ENCODE peak calls at places on chromosome 5, in ten cellular contexts. One of them, this sample, is unnamed.

GRCh38 chr5:115686692-115687054 is 60.8 kb upstream of the TMED7 start:
- DNase-seq in fibroblast of pulmonary artery: no peak
- DNase-seq in IMR-90: peak
- DNase-seq in GM23338: no peak
- DNase-seq in cardiac fibroblast: no peak
- DNase-seq in dorsolateral prefrontal cortex: no peak
- DNase-seq in body of pancreas: no peak
- DNase-seq in CD8-positive, alpha-beta T cell: no peak
- DNase-seq in cardiac muscle cell: no peak
- DNase-seq in neural progenitor cell: no peak
- DNase-seq in this sample: no peak

GRCh38 chr5:172616730-172617129 is 24.3 kb upstream of the NEURL1B start:
- DNase-seq in fibroblast of pulmonary artery: peak
- DNase-seq in IMR-90: peak
- DNase-seq in GM23338: peak
- DNase-seq in cardiac fibroblast: peak
- DNase-seq in dorsolateral prefrontal cortex: no peak
- DNase-seq in body of pancreas: peak
- DNase-seq in CD8-positive, alpha-beta T cell: no peak
- DNase-seq in cardiac muscle cell: no peak
- DNase-seq in neural progenitor cell: no peak
- DNase-seq in this sample: no peak

GRCh38 chr5:154405078-154405792 is 40.6 kb upstream of the SAP30L start:
- DNase-seq in fibroblast of pulmonary artery: peak
- DNase-seq in IMR-90: peak
- DNase-seq in GM23338: peak
- DNase-seq in cardiac fibroblast: peak
- DNase-seq in dorsolateral prefrontal cortex: peak
- DNase-seq in body of pancreas: peak
- DNase-seq in CD8-positive, alpha-beta T cell: peak
- DNase-seq in cardiac muscle cell: peak
- DNase-seq in neural progenitor cell: peak
- DNase-seq in this sample: peak

GRCh38 chr5:116492776-116493175 is 81.8 kb downstream of the SEMA6A start:
- DNase-seq in fibroblast of pulmonary artery: no peak
- DNase-seq in IMR-90: no peak
- DNase-seq in GM23338: no peak
- DNase-seq in cardiac fibroblast: peak
- DNase-seq in dorsolateral prefrontal cortex: no peak
- DNase-seq in body of pancreas: no peak
- DNase-seq in CD8-positive, alpha-beta T cell: no peak
- DNase-seq in cardiac muscle cell: peak
- DNase-seq in neural progenitor cell: no peak
- DNase-seq in this sample: no peak

GRCh38 chr5:71658916-71659661 is 60.0 kb upstream of the CARTPT start:
- DNase-seq in fibroblast of pulmonary artery: peak
- DNase-seq in IMR-90: no peak
- DNase-seq in GM23338: peak
- DNase-seq in cardiac fibroblast: peak
- DNase-seq in dorsolateral prefrontal cortex: no peak
- DNase-seq in body of pancreas: no peak
- DNase-seq in CD8-positive, alpha-beta T cell: no peak
- DNase-seq in cardiac muscle cell: no peak
- DNase-seq in neural progenitor cell: no peak
- DNase-seq in this sample: no peak

GRCh38 chr5:62082370-62082778 is 223.6 kb upstream of the KIF2A start:
- DNase-seq in fibroblast of pulmonary artery: no peak
- DNase-seq in IMR-90: peak
- DNase-seq in GM23338: no peak
- DNase-seq in cardiac fibroblast: no peak
- DNase-seq in dorsolateral prefrontal cortex: no peak
- DNase-seq in body of pancreas: no peak
- DNase-seq in CD8-positive, alpha-beta T cell: no peak
- DNase-seq in cardiac muscle cell: no peak
- DNase-seq in neural progenitor cell: no peak
- DNase-seq in this sample: no peak

GRCh38 chr5:124660229-124661093 is 86.0 kb downstream of the ZNF608 start:
- DNase-seq in fibroblast of pulmonary artery: peak
- DNase-seq in IMR-90: no peak
- DNase-seq in GM23338: peak
- DNase-seq in cardiac fibroblast: peak
- DNase-seq in dorsolateral prefrontal cortex: no peak
- DNase-seq in body of pancreas: peak
- DNase-seq in CD8-positive, alpha-beta T cell: no peak
- DNase-seq in cardiac muscle cell: no peak
- DNase-seq in neural progenitor cell: peak
- DNase-seq in this sample: no peak

GRCh38 chr5:87116821-87117512 is 150.7 kb upstream of the RASA1 start:
- DNase-seq in fibroblast of pulmonary artery: no peak
- DNase-seq in IMR-90: peak
- DNase-seq in GM23338: no peak
- DNase-seq in cardiac fibroblast: no peak
- DNase-seq in dorsolateral prefrontal cortex: no peak
- DNase-seq in body of pancreas: no peak
- DNase-seq in CD8-positive, alpha-beta T cell: no peak
- DNase-seq in cardiac muscle cell: no peak
- DNase-seq in neural progenitor cell: no peak
- DNase-seq in this sample: no peak

GRCh38 chr5:167594750-167595149 is 696.7 kb upstream of the WWC1 start:
- DNase-seq in fibroblast of pulmonary artery: no peak
- DNase-seq in IMR-90: no peak
- DNase-seq in GM23338: no peak
- DNase-seq in cardiac fibroblast: no peak
- DNase-seq in dorsolateral prefrontal cortex: no peak
- DNase-seq in body of pancreas: no peak
- DNase-seq in CD8-positive, alpha-beta T cell: no peak
- DNase-seq in cardiac muscle cell: no peak
- DNase-seq in neural progenitor cell: no peak
- DNase-seq in this sample: no peak

GRCh38 chr5:142255831-142256230 is 69.0 kb downstream of the SPRY4 start:
- DNase-seq in fibroblast of pulmonary artery: no peak
- DNase-seq in IMR-90: peak
- DNase-seq in GM23338: no peak
- DNase-seq in cardiac fibroblast: no peak
- DNase-seq in dorsolateral prefrontal cortex: no peak
- DNase-seq in body of pancreas: no peak
- DNase-seq in CD8-positive, alpha-beta T cell: no peak
- DNase-seq in cardiac muscle cell: no peak
- DNase-seq in neural progenitor cell: no peak
- DNase-seq in this sample: no peak

GRCh38 chr5:59765446-59765845 is 128.1 kb downstream of the PDE4D start:
- DNase-seq in fibroblast of pulmonary artery: no peak
- DNase-seq in IMR-90: no peak
- DNase-seq in GM23338: no peak
- DNase-seq in cardiac fibroblast: no peak
- DNase-seq in dorsolateral prefrontal cortex: no peak
- DNase-seq in body of pancreas: no peak
- DNase-seq in CD8-positive, alpha-beta T cell: no peak
- DNase-seq in cardiac muscle cell: no peak
- DNase-seq in neural progenitor cell: no peak
- DNase-seq in this sample: no peak

GRCh38 chr5:81537905-81538535 is 144.1 kb upstream of the ACOT12 start:
- DNase-seq in fibroblast of pulmonary artery: no peak
- DNase-seq in IMR-90: no peak
- DNase-seq in GM23338: no peak
- DNase-seq in cardiac fibroblast: no peak
- DNase-seq in dorsolateral prefrontal cortex: no peak
- DNase-seq in body of pancreas: no peak
- DNase-seq in CD8-positive, alpha-beta T cell: no peak
- DNase-seq in cardiac muscle cell: no peak
- DNase-seq in neural progenitor cell: no peak
- DNase-seq in this sample: no peak

GRCh38 chr5:7394889-7395431 is 978 bp upstream of the ADCY2 start:
- DNase-seq in fibroblast of pulmonary artery: no peak
- DNase-seq in IMR-90: no peak
- DNase-seq in GM23338: peak
- DNase-seq in cardiac fibroblast: no peak
- DNase-seq in dorsolateral prefrontal cortex: no peak
- DNase-seq in body of pancreas: no peak
- DNase-seq in CD8-positive, alpha-beta T cell: no peak
- DNase-seq in cardiac muscle cell: no peak
- DNase-seq in neural progenitor cell: peak
- DNase-seq in this sample: no peak

GRCh38 chr5:7397935-7398334 is 2.0 kb downstream of the ADCY2 start:
- DNase-seq in fibroblast of pulmonary artery: no peak
- DNase-seq in IMR-90: no peak
- DNase-seq in GM23338: no peak
- DNase-seq in cardiac fibroblast: no peak
- DNase-seq in dorsolateral prefrontal cortex: no peak
- DNase-seq in body of pancreas: no peak
- DNase-seq in CD8-positive, alpha-beta T cell: no peak
- DNase-seq in cardiac muscle cell: no peak
- DNase-seq in neural progenitor cell: no peak
- DNase-seq in this sample: no peak

GRCh38 chr5:7397005-7397546 is 1.1 kb downstream of the ADCY2 start:
- DNase-seq in fibroblast of pulmonary artery: no peak
- DNase-seq in IMR-90: no peak
- DNase-seq in GM23338: no peak
- DNase-seq in cardiac fibroblast: no peak
- DNase-seq in dorsolateral prefrontal cortex: no peak
- DNase-seq in body of pancreas: no peak
- DNase-seq in CD8-positive, alpha-beta T cell: no peak
- DNase-seq in cardiac muscle cell: no peak
- DNase-seq in neural progenitor cell: no peak
- DNase-seq in this sample: no peak

GRCh38 chr5:7395432-7396168 is at the start of gene ADCY2:
- DNase-seq in fibroblast of pulmonary artery: no peak
- DNase-seq in IMR-90: no peak
- DNase-seq in GM23338: peak
- DNase-seq in cardiac fibroblast: no peak
- DNase-seq in dorsolateral prefrontal cortex: no peak
- DNase-seq in body of pancreas: no peak
- DNase-seq in CD8-positive, alpha-beta T cell: no peak
- DNase-seq in cardiac muscle cell: no peak
- DNase-seq in neural progenitor cell: no peak
- DNase-seq in this sample: no peak

GRCh38 chr5:7396169-7397004 is 449 bp downstream of the ADCY2 start:
- DNase-seq in fibroblast of pulmonary artery: no peak
- DNase-seq in IMR-90: no peak
- DNase-seq in GM23338: peak
- DNase-seq in cardiac fibroblast: no peak
- DNase-seq in dorsolateral prefrontal cortex: no peak
- DNase-seq in body of pancreas: peak
- DNase-seq in CD8-positive, alpha-beta T cell: no peak
- DNase-seq in cardiac muscle cell: peak
- DNase-seq in neural progenitor cell: peak
- DNase-seq in this sample: no peak
- H3K4me3 ChIP-seq in fibroblast of pulmonary artery: no peak
- H3K4me3 ChIP-seq in IMR-90: no peak
- H3K4me3 ChIP-seq in GM23338: peak
- H3K4me3 ChIP-seq in cardiac fibroblast: no peak
- H3K4me3 ChIP-seq in dorsolateral prefrontal cortex: peak
- H3K4me3 ChIP-seq in body of pancreas: no peak
- H3K4me3 ChIP-seq in CD8-positive, alpha-beta T cell: no peak
- H3K4me3 ChIP-seq in cardiac muscle cell: peak
- H3K4me3 ChIP-seq in neural progenitor cell: peak
- H3K4me3 ChIP-seq in this sample: peak

DNA sequence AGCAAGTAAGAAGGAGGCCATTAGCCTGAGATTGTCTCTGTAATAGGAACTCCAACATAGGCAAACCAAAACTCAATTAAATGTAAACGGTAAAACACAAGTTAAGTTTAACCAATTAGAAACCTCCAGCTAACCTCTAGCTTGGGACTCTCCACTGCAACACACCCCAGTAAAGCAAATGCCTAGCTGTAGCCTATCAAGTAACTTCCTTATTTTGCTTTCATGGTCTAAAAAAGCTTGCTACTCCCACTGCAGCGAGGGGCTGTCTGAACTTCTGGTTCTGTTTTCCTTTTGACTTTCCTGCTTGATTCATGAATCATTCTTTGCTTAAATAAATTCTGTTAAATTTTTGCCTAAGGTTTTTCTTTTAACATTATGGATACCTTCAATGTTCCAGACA is 24.4 kb upstream of the C5orf46 start:
- DNase-seq in fibroblast of pulmonary artery: no peak
- DNase-seq in IMR-90: no peak
- DNase-seq in GM23338: no peak
- DNase-seq in cardiac fibroblast: no peak
- DNase-seq in dorsolateral prefrontal cortex: no peak
- DNase-seq in body of pancreas: no peak
- DNase-seq in CD8-positive, alpha-beta T cell: no peak
- DNase-seq in cardiac muscle cell: no peak
- DNase-seq in neural progenitor cell: no peak
- DNase-seq in this sample: no peak
- TF ChIP-seq CTCF in fibroblast of pulmonary artery: no peak
- TF ChIP-seq CTCF in IMR-90: no peak
- TF ChIP-seq CTCF in GM23338: no peak
- TF ChIP-seq CTCF in cardiac fibroblast: no peak
- TF ChIP-seq CTCF in dorsolateral prefrontal cortex: no peak
- TF ChIP-seq CTCF in body of pancreas: no peak
- TF ChIP-seq CTCF in CD8-positive, alpha-beta T cell: no peak
- TF ChIP-seq CTCF in cardiac muscle cell: no peak
- TF ChIP-seq CTCF in neural progenitor cell: no peak
- TF ChIP-seq CTCF in this sample: no peak

GRCh38 chr5:14809369-14810144 is 62.0 kb downstream of the ANKH start:
- DNase-seq in fibroblast of pulmonary artery: peak
- DNase-seq in IMR-90: peak
- DNase-seq in GM23338: no peak
- DNase-seq in cardiac fibroblast: peak
- DNase-seq in dorsolateral prefrontal cortex: peak
- DNase-seq in body of pancreas: peak
- DNase-seq in CD8-positive, alpha-beta T cell: peak
- DNase-seq in cardiac muscle cell: no peak
- DNase-seq in neural progenitor cell: no peak
- DNase-seq in this sample: peak
- H3K4me3 ChIP-seq in fibroblast of pulmonary artery: no peak
- H3K4me3 ChIP-seq in IMR-90: peak
- H3K4me3 ChIP-seq in GM23338: no peak
- H3K4me3 ChIP-seq in cardiac fibroblast: peak
- H3K4me3 ChIP-seq in dorsolateral prefrontal cortex: no peak
- H3K4me3 ChIP-seq in body of pancreas: no peak
- H3K4me3 ChIP-seq in CD8-positive, alpha-beta T cell: peak
- H3K4me3 ChIP-seq in cardiac muscle cell: no peak
- H3K4me3 ChIP-seq in neural progenitor cell: no peak
- H3K4me3 ChIP-seq in this sample: no peak

GRCh38 chr5:53913941-53914340 is 353.5 kb downstream of the NDUFS4 start:
- DNase-seq in fibroblast of pulmonary artery: no peak
- DNase-seq in IMR-90: no peak
- DNase-seq in GM23338: no peak
- DNase-seq in cardiac fibroblast: no peak
- DNase-seq in dorsolateral prefrontal cortex: no peak
- DNase-seq in body of pancreas: no peak
- DNase-seq in CD8-positive, alpha-beta T cell: no peak
- DNase-seq in cardiac muscle cell: no peak
- DNase-seq in neural progenitor cell: no peak
- DNase-seq in this sample: no peak

GRCh38 chr5:53917095-53917494 is 356.7 kb downstream of the NDUFS4 start:
- DNase-seq in fibroblast of pulmonary artery: peak
- DNase-seq in IMR-90: peak
- DNase-seq in GM23338: peak
- DNase-seq in cardiac fibroblast: peak
- DNase-seq in dorsolateral prefrontal cortex: no peak
- DNase-seq in body of pancreas: no peak
- DNase-seq in CD8-positive, alpha-beta T cell: no peak
- DNase-seq in cardiac muscle cell: no peak
- DNase-seq in neural progenitor cell: no peak
- DNase-seq in this sample: no peak

DNA sequence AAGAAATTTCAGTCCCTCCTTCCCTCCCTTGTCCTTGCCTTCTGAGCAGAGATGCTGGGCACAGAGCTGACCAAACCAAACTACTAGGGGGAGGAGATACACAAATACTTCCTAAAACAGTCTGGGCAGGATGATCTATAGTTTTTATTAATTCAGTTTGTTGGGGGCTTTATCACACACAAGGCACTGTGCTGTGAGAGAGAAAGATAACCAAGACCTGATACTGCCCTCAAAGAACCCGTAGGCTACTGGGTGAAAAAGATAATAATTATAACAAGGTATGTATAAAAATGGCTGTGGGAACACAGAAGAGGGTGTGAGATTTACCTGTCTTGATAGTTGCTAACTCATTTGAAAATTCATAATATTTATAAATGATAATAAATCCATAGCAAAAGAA is 354.7 kb downstream of the NDUFS4 start:
- DNase-seq in fibroblast of pulmonary artery: no peak
- DNase-seq in IMR-90: no peak
- DNase-seq in GM23338: no peak
- DNase-seq in cardiac fibroblast: no peak
- DNase-seq in dorsolateral prefrontal cortex: no peak
- DNase-seq in body of pancreas: no peak
- DNase-seq in CD8-positive, alpha-beta T cell: no peak
- DNase-seq in cardiac muscle cell: no peak
- DNase-seq in neural progenitor cell: no peak
- DNase-seq in this sample: no peak
- TF ChIP-seq CTCF in fibroblast of pulmonary artery: no peak
- TF ChIP-seq CTCF in IMR-90: no peak
- TF ChIP-seq CTCF in GM23338: no peak
- TF ChIP-seq CTCF in cardiac fibroblast: no peak
- TF ChIP-seq CTCF in dorsolateral prefrontal cortex: no peak
- TF ChIP-seq CTCF in body of pancreas: no peak
- TF ChIP-seq CTCF in CD8-positive, alpha-beta T cell: no peak
- TF ChIP-seq CTCF in cardiac muscle cell: no peak
- TF ChIP-seq CTCF in neural progenitor cell: no peak
- TF ChIP-seq CTCF in this sample: no peak

This sample was measured in transverse colon.